ENCODE peak calls at places on chromosomes 5 and 9, in four cellular contexts. S, G, L and P are unnamed samples.

GRCh38 chr9:80602291-80602690 is 1030.5 kb downstream of the TLE4 start:
- DNase-seq in S (no peak), G (no peak), L (no peak), P (no peak)

GRCh38 chr5:32173394-32174010 is 617 bp downstream of the GOLPH3 start:
- DNase-seq in S (no peak), G (peak), L (peak), P (no peak)

GRCh38 chr9:131656356-131657030 is 83.4 kb downstream of the RAPGEF1 start:
- DNase-seq in S (no peak), G (no peak), L (no peak), P (no peak)

GRCh38 chr9:36029765-36030528 is 6.8 kb upstream of the RECK start:
- DNase-seq in S (peak), G (peak), L (peak), P (peak)

GRCh38 chr5:33319841-33320240 is 120.9 kb upstream of the TARS1 start:
- DNase-seq in S (peak), G (peak), L (peak), P (peak)

GRCh38 chr5:40716000-40716399 is 36.3 kb downstream of the PTGER4 start:
- DNase-seq in S (no peak), G (peak), L (no peak), P (peak)

GRCh38 chr9:89438194-89438593 is 59.7 kb downstream of the SEMA4D start:
- DNase-seq in S (no peak), G (no peak), L (no peak), P (no peak)

GRCh38 chr9:70049236-70049635 is 5.6 kb downstream of the MAMDC2 start:
- DNase-seq in S (peak), G (peak), L (peak), P (peak)

GRCh38 chr5:137148128-137148527 is 351.0 kb downstream of the SPOCK1 start:
- DNase-seq in S (peak), G (no peak), L (no peak), P (no peak)

GRCh38 chr5:66417681-66418248 is 178.4 kb upstream of the MAST4 start:
- DNase-seq in S (no peak), G (peak), L (peak), P (peak)

GRCh38 chr9:18393340-18394130 is 80.4 kb upstream of the ADAMTSL1 start:
- DNase-seq in S (peak), G (peak), L (peak), P (peak)

GRCh38 chr9:18394847-18395355 is 79.1 kb upstream of the ADAMTSL1 start:
- DNase-seq in S (no peak), G (no peak), L (no peak), P (no peak)

GRCh38 chr9:18397076-18397475 is 76.9 kb upstream of the ADAMTSL1 start:
- DNase-seq in S (no peak), G (no peak), L (no peak), P (no peak)

GRCh38 chr9:18390393-18390792 is 83.6 kb upstream of the ADAMTSL1 start:
- DNase-seq in S (peak), G (peak), L (peak), P (peak)

GRCh38 chr9:18396102-18396728 is 77.7 kb upstream of the ADAMTSL1 start:
- DNase-seq in S (peak), G (peak), L (peak), P (peak)
- TF ChIP-seq CTCF in S (peak), G (peak), L (peak), P (peak)

DNA sequence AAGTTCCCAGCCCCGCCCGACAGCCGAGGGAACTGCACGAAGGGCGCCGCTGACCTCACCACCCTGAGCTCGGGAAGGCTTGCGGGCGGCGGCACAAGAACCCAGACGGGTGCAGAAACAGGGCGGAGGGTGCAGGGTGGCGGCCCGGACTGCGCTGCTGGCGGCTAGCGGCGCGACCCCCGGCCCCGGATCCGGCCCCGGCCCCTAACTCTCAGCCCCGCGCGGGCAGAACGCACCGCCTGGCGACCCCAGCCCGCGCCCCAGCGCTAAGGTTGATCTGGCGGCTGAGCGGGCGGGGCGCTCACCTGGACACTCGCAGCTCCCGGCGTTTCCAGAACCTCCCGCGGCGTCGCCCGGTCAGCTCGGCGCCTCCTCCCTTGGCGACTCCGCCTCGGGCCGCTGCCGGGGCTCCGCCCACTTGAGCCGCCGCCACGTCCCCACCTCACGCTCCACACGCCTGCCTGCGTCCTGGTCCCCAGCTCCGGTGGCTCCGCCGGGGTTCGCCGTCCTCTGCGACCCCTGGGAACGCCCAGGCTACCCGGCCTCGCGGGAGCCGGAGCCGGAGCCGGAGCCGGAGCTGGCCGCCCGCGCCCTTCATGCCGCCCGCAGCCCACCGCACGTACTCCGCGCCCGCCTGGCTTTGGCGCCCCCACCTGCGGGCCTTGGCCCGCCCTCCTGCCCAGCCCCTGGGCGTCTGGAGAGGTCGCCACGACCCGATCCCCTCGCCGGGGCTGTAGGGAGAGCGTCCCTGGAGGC is at the start of gene P4HA2:
- DNase-seq in S (peak), G (peak), L (peak), P (peak)
- H3K4me3 ChIP-seq in S (peak), G (peak), L (peak), P (peak)

GRCh38 chr5:74056789-74057164 is 430.8 kb downstream of the ARHGEF28 start:
- DNase-seq in S (peak), G (peak), L (peak), P (peak)
- TF ChIP-seq CTCF in S (peak), G (peak), L (peak), P (peak)

GRCh38 chr9:17535176-17535575 is 43.7 kb upstream of the SH3GL2 start:
- DNase-seq in S (no peak), G (no peak), L (no peak), P (no peak)
- H3K4me3 ChIP-seq in S (no peak), G (no peak), L (no peak), P (no peak)

GRCh38 chr9:73565026-73565425 is 413.4 kb downstream of the ANXA1 start:
- DNase-seq in S (peak), G (no peak), L (peak), P (peak)

GRCh38 chr9:73566627-73567026 is 415.0 kb downstream of the ANXA1 start:
- DNase-seq in S (no peak), G (no peak), L (no peak), P (no peak)

GRCh38 chr9:73565833-73566465 is 414.3 kb downstream of the ANXA1 start:
- DNase-seq in S (peak), G (peak), L (peak), P (peak)
- TF ChIP-seq CTCF in S (peak), G (peak), L (peak), P (peak)

GRCh38 chr5:139022528-139022927 is 147.4 kb upstream of the LRRTM2 start:
- DNase-seq in S (no peak), G (peak), L (no peak), P (no peak)

GRCh38 chr5:139023276-139023675 is 148.1 kb upstream of the LRRTM2 start:
- DNase-seq in S (no peak), G (no peak), L (no peak), P (no peak)

GRCh38 chr5:139021346-139021745 is 146.2 kb upstream of the LRRTM2 start:
- DNase-seq in S (no peak), G (no peak), L (no peak), P (no peak)

DNA sequence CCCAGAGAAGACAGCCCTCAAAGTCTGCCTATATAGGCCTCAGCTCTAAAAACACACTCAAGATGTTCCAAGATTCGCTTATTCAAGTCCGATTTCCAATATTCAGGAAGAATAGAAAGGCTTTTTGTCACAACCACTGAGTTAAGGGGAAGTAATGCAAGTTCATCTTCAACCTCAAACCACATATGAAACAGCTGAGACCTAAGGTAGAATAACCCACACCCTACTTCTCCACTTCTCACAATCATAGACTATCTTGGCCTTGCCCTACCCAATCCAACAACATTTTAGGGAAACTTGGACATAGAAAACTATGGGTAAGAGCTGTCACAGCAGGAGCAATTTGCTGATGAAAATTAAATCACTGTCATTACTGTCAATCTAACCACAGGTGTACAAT is 152.0 kb upstream of the LRRTM2 start:
- DNase-seq in S (no peak), G (no peak), L (no peak), P (no peak)
- H3K4me3 ChIP-seq in S (no peak), G (no peak), L (no peak), P (no peak)

GRCh38 chr9:2337602-2338001 is 284.0 kb upstream of the VLDLR start:
- DNase-seq in S (no peak), G (peak), L (no peak), P (peak)

GRCh38 chr9:2338770-2339169 is 282.8 kb upstream of the VLDLR start:
- DNase-seq in S (no peak), G (no peak), L (no peak), P (no peak)

GRCh38 chr9:2335260-2335659 is 286.3 kb upstream of the VLDLR start:
- DNase-seq in S (no peak), G (peak), L (no peak), P (no peak)

GRCh38 chr9:2337131-2337530 is 284.5 kb upstream of the VLDLR start:
- DNase-seq in S (no peak), G (no peak), L (no peak), P (no peak)

GRCh38 chr9:2336055-2336454 is 285.5 kb upstream of the VLDLR start:
- DNase-seq in S (peak), G (peak), L (peak), P (peak)
- TF ChIP-seq CTCF in S (no peak), G (no peak), L (peak), P (peak)

GRCh38 chr5:1724822-1725602 is 74.6 kb downstream of the MRPL36 start:
- DNase-seq in S (no peak), G (peak), L (peak), P (peak)
- H3K4me3 ChIP-seq in S (no peak), G (peak), L (no peak), P (no peak)